ENCODE peak calls at places on chromosomes 16 and 17, in nine cellular contexts. One of them, this sample, is unnamed.
A peak's percentile ranks its signal among the peaks of the same experiment; 100 is the strongest.

GRCh38 chr16:22400899-22401298 is 26.5 kb upstream of the CDR2 start:
- DNase-seq in activated effector memory CD4-positive, alpha-beta T cell treated with Interleukin-2 at 50 U/mL for 16 hours: no peak
- DNase-seq in cardiac fibroblast: no peak
- DNase-seq in CD8-positive, alpha-beta memory T cell: no peak
- DNase-seq in KBM-7: peak; percentile 47
- DNase-seq in ACHN: no peak
- DNase-seq in memory B cell: no peak
- DNase-seq in mesothelial cell of epicardium: no peak
- DNase-seq in NCI-H1092: no peak
- DNase-seq in this sample: no peak

GRCh38 chr16:3157229-3158013 is 22.6 kb downstream of the ZNF213 start:
- DNase-seq in activated effector memory CD4-positive, alpha-beta T cell treated with Interleukin-2 at 50 U/mL for 16 hours: peak; percentile 18
- DNase-seq in cardiac fibroblast: peak; percentile 93
- DNase-seq in CD8-positive, alpha-beta memory T cell: peak; percentile 48
- DNase-seq in KBM-7: peak; percentile 94
- DNase-seq in ACHN: peak; percentile 94
- DNase-seq in memory B cell: peak; percentile 49
- DNase-seq in mesothelial cell of epicardium: peak; percentile 58
- DNase-seq in NCI-H1092: peak; percentile 59
- DNase-seq in this sample: peak; percentile 86

GRCh38 chr16:84096447-84097005 is 20.2 kb downstream of the MBTPS1 start:
- DNase-seq in activated effector memory CD4-positive, alpha-beta T cell treated with Interleukin-2 at 50 U/mL for 16 hours: no peak
- DNase-seq in cardiac fibroblast: no peak
- DNase-seq in CD8-positive, alpha-beta memory T cell: no peak
- DNase-seq in KBM-7: no peak
- DNase-seq in ACHN: no peak
- DNase-seq in memory B cell: no peak
- DNase-seq in mesothelial cell of epicardium: no peak
- DNase-seq in NCI-H1092: peak; percentile 13
- DNase-seq in this sample: no peak

GRCh38 chr17:9004961-9005285 is 16.4 kb upstream of the NTN1 start:
- DNase-seq in activated effector memory CD4-positive, alpha-beta T cell treated with Interleukin-2 at 50 U/mL for 16 hours: no peak
- DNase-seq in cardiac fibroblast: no peak
- DNase-seq in CD8-positive, alpha-beta memory T cell: no peak
- DNase-seq in KBM-7: no peak
- DNase-seq in ACHN: no peak
- DNase-seq in memory B cell: no peak
- DNase-seq in mesothelial cell of epicardium: no peak
- DNase-seq in NCI-H1092: no peak
- DNase-seq in this sample: no peak

GRCh38 chr17:72588961-72589360 is 468.1 kb downstream of the SOX9 start:
- DNase-seq in activated effector memory CD4-positive, alpha-beta T cell treated with Interleukin-2 at 50 U/mL for 16 hours: peak; percentile 39
- DNase-seq in cardiac fibroblast: no peak
- DNase-seq in CD8-positive, alpha-beta memory T cell: no peak
- DNase-seq in KBM-7: no peak
- DNase-seq in ACHN: peak; percentile 87
- DNase-seq in memory B cell: no peak
- DNase-seq in mesothelial cell of epicardium: no peak
- DNase-seq in NCI-H1092: peak; percentile 35
- DNase-seq in this sample: peak; percentile 83

GRCh38 chr17:77354721-77355455 is 214.1 kb downstream of the SEC14L1 start:
- DNase-seq in activated effector memory CD4-positive, alpha-beta T cell treated with Interleukin-2 at 50 U/mL for 16 hours: no peak
- DNase-seq in cardiac fibroblast: peak; percentile 94
- DNase-seq in CD8-positive, alpha-beta memory T cell: no peak
- DNase-seq in KBM-7: no peak
- DNase-seq in ACHN: no peak
- DNase-seq in memory B cell: no peak
- DNase-seq in mesothelial cell of epicardium: no peak
- DNase-seq in NCI-H1092: no peak
- DNase-seq in this sample: peak; percentile 89

GRCh38 chr17:79476074-79476473 is 134.8 kb downstream of the RBFOX3 start:
- DNase-seq in activated effector memory CD4-positive, alpha-beta T cell treated with Interleukin-2 at 50 U/mL for 16 hours: no peak
- DNase-seq in cardiac fibroblast: no peak
- DNase-seq in CD8-positive, alpha-beta memory T cell: no peak
- DNase-seq in KBM-7: no peak
- DNase-seq in ACHN: no peak
- DNase-seq in memory B cell: no peak
- DNase-seq in mesothelial cell of epicardium: no peak
- DNase-seq in NCI-H1092: no peak
- DNase-seq in this sample: peak; percentile 29

GRCh38 chr16:48435319-48435682 is 50.1 kb upstream of the SIAH1 start:
- DNase-seq in activated effector memory CD4-positive, alpha-beta T cell treated with Interleukin-2 at 50 U/mL for 16 hours: no peak
- DNase-seq in cardiac fibroblast: no peak
- DNase-seq in CD8-positive, alpha-beta memory T cell: no peak
- DNase-seq in KBM-7: no peak
- DNase-seq in ACHN: no peak
- DNase-seq in memory B cell: no peak
- DNase-seq in mesothelial cell of epicardium: no peak
- DNase-seq in NCI-H1092: no peak
- DNase-seq in this sample: no peak

GRCh38 chr17:7004398-7005253 is 7.8 kb upstream of the RNASEK start:
- DNase-seq in activated effector memory CD4-positive, alpha-beta T cell treated with Interleukin-2 at 50 U/mL for 16 hours: no peak
- DNase-seq in cardiac fibroblast: peak; percentile 62
- DNase-seq in CD8-positive, alpha-beta memory T cell: peak; percentile 76
- DNase-seq in KBM-7: peak; percentile 88
- DNase-seq in ACHN: peak; percentile 77
- DNase-seq in memory B cell: no peak
- DNase-seq in mesothelial cell of epicardium: no peak
- DNase-seq in NCI-H1092: peak; percentile 50
- DNase-seq in this sample: peak; percentile 80

GRCh38 chr17:17779015-17779611 is 57.7 kb downstream of the SREBF1 start:
- DNase-seq in activated effector memory CD4-positive, alpha-beta T cell treated with Interleukin-2 at 50 U/mL for 16 hours: no peak
- DNase-seq in cardiac fibroblast: no peak
- DNase-seq in CD8-positive, alpha-beta memory T cell: no peak
- DNase-seq in KBM-7: no peak
- DNase-seq in ACHN: no peak
- DNase-seq in memory B cell: no peak
- DNase-seq in mesothelial cell of epicardium: no peak
- DNase-seq in NCI-H1092: no peak
- DNase-seq in this sample: no peak

GRCh38 chr17:35577826-35578194 is 561 bp downstream of the PEX12 start:
- DNase-seq in activated effector memory CD4-positive, alpha-beta T cell treated with Interleukin-2 at 50 U/mL for 16 hours: no peak
- DNase-seq in cardiac fibroblast: peak; percentile 11
- DNase-seq in CD8-positive, alpha-beta memory T cell: no peak
- DNase-seq in KBM-7: no peak
- DNase-seq in ACHN: peak; percentile 18
- DNase-seq in memory B cell: no peak
- DNase-seq in mesothelial cell of epicardium: no peak
- DNase-seq in NCI-H1092: no peak
- DNase-seq in this sample: no peak

GRCh38 chr16:89952551-89952950 is 4.0 kb downstream of the DEF8 start:
- DNase-seq in activated effector memory CD4-positive, alpha-beta T cell treated with Interleukin-2 at 50 U/mL for 16 hours: no peak
- DNase-seq in cardiac fibroblast: no peak
- DNase-seq in CD8-positive, alpha-beta memory T cell: no peak
- DNase-seq in KBM-7: no peak
- DNase-seq in ACHN: no peak
- DNase-seq in memory B cell: no peak
- DNase-seq in mesothelial cell of epicardium: no peak
- DNase-seq in NCI-H1092: no peak
- DNase-seq in this sample: no peak

GRCh38 chr16:3112058-3112880 is at the start of gene ZNF205:
- DNase-seq in activated effector memory CD4-positive, alpha-beta T cell treated with Interleukin-2 at 50 U/mL for 16 hours: no peak
- DNase-seq in cardiac fibroblast: peak; percentile 78
- DNase-seq in CD8-positive, alpha-beta memory T cell: no peak
- DNase-seq in KBM-7: no peak
- DNase-seq in ACHN: peak; percentile 88
- DNase-seq in memory B cell: no peak
- DNase-seq in mesothelial cell of epicardium: peak; percentile 58
- DNase-seq in NCI-H1092: peak; percentile 83
- DNase-seq in this sample: peak; percentile 49

GRCh38 chr17:35006345-35006744 is 26.0 kb downstream of the LIG3 start:
- DNase-seq in activated effector memory CD4-positive, alpha-beta T cell treated with Interleukin-2 at 50 U/mL for 16 hours: no peak
- DNase-seq in cardiac fibroblast: no peak
- DNase-seq in CD8-positive, alpha-beta memory T cell: no peak
- DNase-seq in KBM-7: no peak
- DNase-seq in ACHN: no peak
- DNase-seq in memory B cell: no peak
- DNase-seq in mesothelial cell of epicardium: no peak
- DNase-seq in NCI-H1092: no peak
- DNase-seq in this sample: no peak

GRCh38 chr17:63446218-63446980 is at the start of gene CYB561:
- DNase-seq in activated effector memory CD4-positive, alpha-beta T cell treated with Interleukin-2 at 50 U/mL for 16 hours: peak; percentile 64
- DNase-seq in cardiac fibroblast: peak; percentile 74
- DNase-seq in CD8-positive, alpha-beta memory T cell: peak; percentile 59
- DNase-seq in KBM-7: peak; percentile 59
- DNase-seq in ACHN: peak; percentile 77
- DNase-seq in memory B cell: peak; percentile 90
- DNase-seq in mesothelial cell of epicardium: peak; percentile 73
- DNase-seq in NCI-H1092: peak; percentile 56
- DNase-seq in this sample: no peak

GRCh38 chr17:8392674-8393469 is 4.8 kb downstream of the RNF222 start:
- DNase-seq in activated effector memory CD4-positive, alpha-beta T cell treated with Interleukin-2 at 50 U/mL for 16 hours: no peak
- DNase-seq in cardiac fibroblast: no peak
- DNase-seq in CD8-positive, alpha-beta memory T cell: no peak
- DNase-seq in KBM-7: no peak
- DNase-seq in ACHN: no peak
- DNase-seq in memory B cell: no peak
- DNase-seq in mesothelial cell of epicardium: no peak
- DNase-seq in NCI-H1092: no peak
- DNase-seq in this sample: no peak

GRCh38 chr17:6473128-6473767 is 29.0 kb downstream of the PIMREG start:
- DNase-seq in activated effector memory CD4-positive, alpha-beta T cell treated with Interleukin-2 at 50 U/mL for 16 hours: peak; percentile 45
- DNase-seq in cardiac fibroblast: peak; percentile 80
- DNase-seq in CD8-positive, alpha-beta memory T cell: peak; percentile 41
- DNase-seq in KBM-7: peak; percentile 77
- DNase-seq in ACHN: peak; percentile 80
- DNase-seq in memory B cell: peak; percentile 73
- DNase-seq in mesothelial cell of epicardium: peak; percentile 59
- DNase-seq in NCI-H1092: peak; percentile 4
- DNase-seq in this sample: peak; percentile 45

GRCh38 chr17:31202968-31203367 is 94.1 kb downstream of the OMG start:
- DNase-seq in activated effector memory CD4-positive, alpha-beta T cell treated with Interleukin-2 at 50 U/mL for 16 hours: no peak
- DNase-seq in cardiac fibroblast: no peak
- DNase-seq in CD8-positive, alpha-beta memory T cell: no peak
- DNase-seq in KBM-7: no peak
- DNase-seq in ACHN: no peak
- DNase-seq in memory B cell: no peak
- DNase-seq in mesothelial cell of epicardium: no peak
- DNase-seq in NCI-H1092: no peak
- DNase-seq in this sample: no peak

GRCh38 chr17:40953876-40954275 is 12.9 kb downstream of the KRT39 start:
- DNase-seq in activated effector memory CD4-positive, alpha-beta T cell treated with Interleukin-2 at 50 U/mL for 16 hours: no peak
- DNase-seq in cardiac fibroblast: peak; percentile 2
- DNase-seq in CD8-positive, alpha-beta memory T cell: no peak
- DNase-seq in KBM-7: no peak
- DNase-seq in ACHN: no peak
- DNase-seq in memory B cell: no peak
- DNase-seq in mesothelial cell of epicardium: no peak
- DNase-seq in NCI-H1092: no peak
- DNase-seq in this sample: no peak

GRCh38 chr17:47273245-47273644 is 19.6 kb downstream of the ITGB3 start:
- DNase-seq in activated effector memory CD4-positive, alpha-beta T cell treated with Interleukin-2 at 50 U/mL for 16 hours: no peak
- DNase-seq in cardiac fibroblast: no peak
- DNase-seq in CD8-positive, alpha-beta memory T cell: no peak
- DNase-seq in KBM-7: no peak
- DNase-seq in ACHN: no peak
- DNase-seq in memory B cell: no peak
- DNase-seq in mesothelial cell of epicardium: no peak
- DNase-seq in NCI-H1092: no peak
- DNase-seq in this sample: no peak

GRCh38 chr17:45784583-45785372 is 658 bp downstream of the CRHR1 start:
- DNase-seq in activated effector memory CD4-positive, alpha-beta T cell treated with Interleukin-2 at 50 U/mL for 16 hours: peak; percentile 13
- DNase-seq in cardiac fibroblast: peak; percentile 5
- DNase-seq in CD8-positive, alpha-beta memory T cell: peak; percentile 21
- DNase-seq in KBM-7: peak; percentile 48
- DNase-seq in ACHN: peak; percentile 11
- DNase-seq in memory B cell: peak; percentile 43
- DNase-seq in mesothelial cell of epicardium: no peak
- DNase-seq in NCI-H1092: no peak
- DNase-seq in this sample: peak; percentile 31

GRCh38 chr17:83053021-83053778 is 26.2 kb upstream of the METRNL start:
- DNase-seq in activated effector memory CD4-positive, alpha-beta T cell treated with Interleukin-2 at 50 U/mL for 16 hours: no peak
- DNase-seq in cardiac fibroblast: no peak
- DNase-seq in CD8-positive, alpha-beta memory T cell: no peak
- DNase-seq in KBM-7: no peak
- DNase-seq in ACHN: no peak
- DNase-seq in memory B cell: no peak
- DNase-seq in mesothelial cell of epicardium: no peak
- DNase-seq in NCI-H1092: no peak
- DNase-seq in this sample: no peak

GRCh38 chr17:39564201-39564828 is 43.4 kb downstream of the NEUROD2 start:
- DNase-seq in activated effector memory CD4-positive, alpha-beta T cell treated with Interleukin-2 at 50 U/mL for 16 hours: no peak
- DNase-seq in cardiac fibroblast: peak; percentile 28
- DNase-seq in CD8-positive, alpha-beta memory T cell: no peak
- DNase-seq in KBM-7: no peak
- DNase-seq in ACHN: no peak
- DNase-seq in memory B cell: no peak
- DNase-seq in mesothelial cell of epicardium: no peak
- DNase-seq in NCI-H1092: no peak
- DNase-seq in this sample: peak; percentile 40

GRCh38 chr16:30923554-30924085 is at the start of gene FBXL19:
- DNase-seq in activated effector memory CD4-positive, alpha-beta T cell treated with Interleukin-2 at 50 U/mL for 16 hours: no peak
- DNase-seq in cardiac fibroblast: no peak
- DNase-seq in CD8-positive, alpha-beta memory T cell: no peak
- DNase-seq in KBM-7: no peak
- DNase-seq in ACHN: no peak
- DNase-seq in memory B cell: no peak
- DNase-seq in mesothelial cell of epicardium: no peak
- DNase-seq in NCI-H1092: no peak
- DNase-seq in this sample: no peak